ENCODE peak calls at places on chromosome 4, in four cellular contexts. Z is SK-N-SH, E is HepG2, Y is K562. A is an unnamed sample.
A peak's percentile ranks its signal among the peaks of the same experiment; 100 is the strongest.

GRCh38 chr4:78585633-78586032 is 34.1 kb downstream of the ANXA3 start:
- DNase-seq in Z (no peak), E (no peak), Y (no peak), A (no peak)

GRCh38 chr4:73726000-73726399 is 14.4 kb upstream of the CXCL8 start:
- DNase-seq in Z (no peak), E (no peak), Y (no peak), A (no peak)

GRCh38 chr4:121182296-121182695 is 18.2 kb upstream of the TNIP3 start:
- DNase-seq in Z (no peak), E (no peak), Y (no peak), A (no peak)

GRCh38 chr4:168884251-168885124 is 125.6 kb downstream of the CBR4 start:
- DNase-seq in Z (no peak), E (no peak), Y (no peak), A (no peak)

GRCh38 chr4:52014903-52015302 is 5.3 kb downstream of the LRRC66 start:
- DNase-seq in Z (no peak), E (no peak), Y (no peak), A (no peak)

GRCh38 chr4:8710416-8710815 is 117.9 kb downstream of the CPZ start:
- DNase-seq in Z (peak; percentile 9), E (no peak), Y (no peak), A (no peak)

GRCh38 chr4:115537387-115537786 is 424.0 kb upstream of the NDST4 start:
- DNase-seq in Z (no peak), E (no peak), Y (no peak), A (no peak)

GRCh38 chr4:149322203-149322602 is 493.4 kb downstream of the IQCM start:
- DNase-seq in Z (no peak), E (no peak), Y (no peak), A (no peak)

GRCh38 chr4:108010167-108010566 is 20.5 kb downstream of the HADH start:
- DNase-seq in Z (no peak), E (no peak), Y (no peak), A (no peak)

DNA sequence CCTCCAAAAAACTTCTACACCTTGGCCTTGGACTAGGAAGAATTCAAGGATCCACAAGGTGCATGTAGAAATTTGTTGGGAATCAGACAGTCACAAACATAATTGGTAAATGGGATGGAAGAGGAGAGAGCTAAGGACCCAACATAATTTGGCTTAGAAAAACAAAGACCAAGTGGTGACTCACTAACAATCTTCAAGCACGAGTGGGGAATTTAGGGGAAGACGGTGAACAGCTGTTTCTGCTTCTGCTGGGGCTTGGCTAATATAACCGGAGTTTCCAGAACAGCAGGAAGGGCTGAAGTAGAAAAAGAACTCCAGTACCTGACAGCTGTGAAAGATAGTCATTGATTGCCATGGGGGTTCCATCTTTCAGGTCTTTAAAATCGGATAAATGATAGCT is 290.9 kb upstream of the LDB2 start:
- DNase-seq in Z (no peak), E (no peak), Y (no peak), A (no peak)
- TF ChIP-seq NFIC in Z (no peak), E (no peak), Y (no peak), A (no peak)

GRCh38 chr4:87506974-87507701 is 22.0 kb downstream of the SPARCL1 start:
- DNase-seq in Z (no peak), E (no peak), Y (no peak), A (no peak)
- TF ChIP-seq NFIC in Z (peak; percentile 21), E (no peak), Y (no peak), A (no peak)

DNA sequence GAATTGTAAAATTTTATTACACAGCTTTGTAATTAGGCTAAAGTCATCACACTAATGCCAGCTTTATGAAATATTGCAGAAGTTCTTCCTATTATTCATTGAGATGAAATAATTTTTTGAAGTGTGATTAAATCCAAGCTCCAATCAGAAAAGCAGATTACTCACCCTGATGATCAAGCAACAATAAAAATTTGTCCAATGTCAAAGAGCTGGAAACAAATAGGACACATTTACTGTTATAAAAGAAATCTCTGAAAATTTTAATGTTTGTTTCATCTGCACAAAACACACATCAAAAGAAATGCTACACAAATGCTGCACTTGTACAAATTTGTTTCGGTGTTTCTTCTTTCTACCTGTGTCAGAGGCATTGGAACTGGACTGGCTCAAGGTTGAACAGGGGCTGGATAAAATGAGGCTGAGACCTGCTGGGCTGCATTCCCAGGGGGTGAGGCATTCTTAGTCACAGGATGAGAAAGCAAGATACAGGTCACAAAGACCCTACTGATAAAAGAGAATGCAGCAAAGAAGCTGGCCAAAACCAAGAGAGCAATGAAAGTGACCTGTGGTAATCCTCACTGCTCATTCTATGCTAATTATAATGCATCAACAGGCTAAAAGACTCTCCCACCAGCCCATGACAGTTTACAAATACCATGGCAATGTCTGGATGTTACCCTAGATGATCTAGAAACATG is 78.3 kb downstream of the GASK1B start:
- DNase-seq in Z (no peak), E (peak; percentile 61), Y (no peak), A (no peak)
- TF ChIP-seq NFIC in Z (peak; percentile 81), E (no peak), Y (no peak), A (no peak)

GRCh38 chr4:183905593-183906485 is 732 bp downstream of the STOX2 start:
- DNase-seq in Z (peak; percentile 75), E (no peak), Y (no peak), A (no peak)
- TF ChIP-seq NFIC in Z (no peak), E (no peak), Y (no peak), A (no peak)

GRCh38 chr4:142404191-142404611 is 441.9 kb downstream of the INPP4B start:
- DNase-seq in Z (no peak), E (no peak), Y (no peak), A (no peak)
- TF ChIP-seq NFIC in Z (no peak), E (no peak), Y (no peak), A (no peak)

GRCh38 chr4:89549907-89550306 is 242.3 kb upstream of the GPRIN3 start:
- DNase-seq in Z (no peak), E (no peak), Y (no peak), A (no peak)
- TF ChIP-seq NFIC in Z (no peak), E (no peak), Y (no peak), A (no peak)

DNA sequence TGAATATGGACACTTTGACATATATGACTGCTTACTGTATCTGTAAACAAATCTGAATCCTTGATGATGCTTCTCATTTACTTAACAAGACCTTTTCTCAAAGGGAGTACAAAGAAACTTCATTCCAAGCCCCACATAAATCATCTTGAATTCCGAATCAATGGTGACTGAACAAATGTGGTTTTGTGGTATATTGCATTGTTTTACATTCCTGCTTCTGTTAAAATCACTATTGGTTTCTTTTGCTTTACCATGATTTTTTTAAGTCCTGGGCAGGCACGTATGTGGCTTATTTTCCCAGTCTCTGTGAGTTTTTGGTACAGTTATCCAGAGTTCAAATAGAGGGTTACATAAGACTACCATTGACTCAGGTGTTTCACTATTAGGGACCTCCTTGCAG is 196.3 kb downstream of the GALNTL6 start:
- DNase-seq in Z (no peak), E (no peak), Y (no peak), A (no peak)
- TF ChIP-seq NFIC in Z (no peak), E (no peak), Y (no peak), A (no peak)